ENCODE peak calls at places on chromosomes 13 and 19, in six cellular contexts. Y is heart right ventricle; K is left ventricle myocardium inferior; W is CD4-positive, alpha-beta memory T cell; U is endodermal cell; T is SJSA1. J is an unnamed sample.

GRCh38 chr13:112596220-112596619 is 8.3 kb upstream of the TUBGCP3 start:
- DNase-seq in Y (no peak), U (no peak), T (no peak), W (no peak), K (no peak), J (no peak)

GRCh38 chr13:69306766-69307165 is 800.9 kb upstream of the ATXN8OS start:
- DNase-seq in U (no peak), T (no peak), Y (no peak), K (no peak), W (no peak), J (no peak)

GRCh38 chr13:101576977-101577376 is 124.5 kb downstream of the ITGBL1 start:
- DNase-seq in U (no peak), T (no peak), K (no peak), W (no peak), Y (no peak), J (no peak)

GRCh38 chr19:35609881-35610353 is 2.6 kb upstream of the HAUS5 start:
- DNase-seq in Y (no peak), T (no peak), W (peak; percentile 37), U (no peak), K (no peak), J (no peak)

GRCh38 chr13:28529836-28530235 is 34.9 kb upstream of the FLT1 start:
- DNase-seq in Y (no peak), W (no peak), T (no peak), K (no peak), U (no peak), J (no peak)

GRCh38 chr13:33265607-33266006 is 19.9 kb downstream of the STARD13 start:
- DNase-seq in W (no peak), Y (no peak), K (no peak), U (no peak), T (no peak), J (no peak)

GRCh38 chr19:6828698-6829633 is 56.5 kb downstream of the VAV1 start:
- DNase-seq in W (peak; percentile 10), K (no peak), T (no peak), U (peak; percentile 97), Y (no peak), J (no peak)

GRCh38 chr19:22625266-22626035 is 8.7 kb upstream of the ZNF492 start:
- DNase-seq in K (no peak), T (no peak), Y (no peak), W (no peak), U (no peak), J (no peak)

GRCh38 chr19:56309511-56310185 is 5.0 kb downstream of the ZSCAN5A start:
- DNase-seq in U (peak; percentile 94), T (no peak), W (peak; percentile 32), Y (no peak), K (peak; percentile 41), J (peak; percentile 57)

GRCh38 chr19:45496349-45496953 is 396 bp downstream of the RTN2 start:
- DNase-seq in T (no peak), W (peak; percentile 26), K (no peak), U (peak; percentile 92), Y (no peak), J (no peak)

GRCh38 chr19:18292460-18292809 is 11.0 kb upstream of the JUND start:
- DNase-seq in U (peak; percentile 88), W (peak; percentile 39), Y (no peak), T (no peak), K (no peak), J (no peak)

GRCh38 chr19:2290441-2291184 is 8.6 kb upstream of the PEAK3 start:
- DNase-seq in W (no peak), Y (no peak), U (peak; percentile 80), T (no peak), K (no peak), J (peak; percentile 42)

GRCh38 chr19:42069619-42070293 is at the start of gene GRIK5:
- DNase-seq in Y (no peak), W (no peak), T (no peak), K (no peak), U (peak; percentile 80), J (no peak)

GRCh38 chr13:73809561-73809960 is 324.6 kb downstream of the KLF12 start:
- DNase-seq in T (no peak), U (no peak), W (no peak), Y (no peak), K (no peak), J (no peak)

GRCh38 chr19:2042485-2043268 is 8.4 kb downstream of the MKNK2 start:
- DNase-seq in W (no peak), U (no peak), K (no peak), Y (peak; percentile 45), T (peak; percentile 44), J (peak; percentile 82)

GRCh38 chr13:53848546-53848945 is 819.9 kb downstream of the OLFM4 start:
- DNase-seq in U (no peak), W (no peak), Y (no peak), K (no peak), T (no peak), J (no peak)

GRCh38 chr13:114263590-114263989 is 17.8 kb upstream of the UPF3A start:
- DNase-seq in T (no peak), U (no peak), Y (no peak), W (peak; percentile 45), K (no peak), J (no peak)

GRCh38 chr13:57672168-57672567 is 40.6 kb downstream of the PCDH17 start:
- DNase-seq in Y (no peak), K (no peak), T (no peak), U (no peak), W (no peak), J (no peak)

GRCh38 chr19:49468746-49469447 is 5.1 kb upstream of the FLT3LG start:
- DNase-seq in T (no peak), K (peak; percentile 80), U (peak; percentile 93), W (peak; percentile 96), Y (peak; percentile 92), J (peak; percentile 87)

GRCh38 chr13:101283782-101284181 is 132.5 kb downstream of the NALCN start:
- DNase-seq in Y (no peak), W (no peak), U (no peak), K (no peak), T (no peak), J (no peak)

GRCh38 chr19:6220385-6221191 is 59.2 kb downstream of the MLLT1 start:
- DNase-seq in U (no peak), W (no peak), K (peak; percentile 53), T (no peak), Y (no peak), J (no peak)

GRCh38 chr19:42290523-42291436 is 11.2 kb upstream of the PRR19 start:
- DNase-seq in K (no peak), T (peak; percentile 76), W (peak; percentile 49), Y (no peak), U (peak; percentile 66), J (no peak)

GRCh38 chr19:11849264-11849615 is 714 bp downstream of the ZNF439 start:
- DNase-seq in T (no peak), W (no peak), U (no peak), K (no peak), Y (no peak), J (no peak)

DNA sequence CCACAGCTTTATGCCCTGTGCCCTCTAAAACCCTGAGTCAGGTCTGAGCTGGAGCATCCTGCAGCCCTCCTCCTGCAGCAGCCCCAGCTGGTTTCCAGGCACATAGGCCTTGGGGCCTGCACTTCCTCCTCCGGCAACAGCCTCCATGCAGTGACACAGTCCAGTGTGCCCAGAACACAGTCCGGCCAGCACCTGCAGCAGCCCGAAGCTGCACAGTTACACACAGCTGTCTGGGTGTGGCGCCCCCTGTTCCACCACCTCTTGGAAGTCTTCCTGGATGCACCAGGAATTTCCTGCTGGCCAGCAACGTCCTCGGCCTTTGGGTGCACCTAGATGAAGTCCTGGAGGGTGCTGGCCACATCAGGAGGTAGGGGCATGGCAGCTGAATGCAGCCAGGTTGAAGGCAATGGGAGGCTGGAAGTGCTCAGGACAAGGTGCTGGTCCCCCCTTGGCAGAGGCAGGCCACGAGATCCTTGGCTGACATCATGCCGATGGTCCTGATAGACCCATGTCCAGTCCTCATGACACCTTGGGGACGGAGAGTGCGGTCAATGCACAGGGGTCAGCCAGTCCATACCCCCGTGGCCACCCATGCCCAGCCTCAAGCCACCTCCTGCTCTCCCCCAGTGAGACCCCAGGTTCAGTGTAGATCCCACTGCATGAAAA is 27.1 kb upstream of the PARP4 start:
- DNase-seq in K (no peak), Y (no peak), W (no peak), U (no peak), T (no peak), J (no peak)
- H3K27me3 ChIP-seq in K (peaks cover 32% of the 10 kb centered on the region), Y (peaks cover 21% of the 10 kb centered on the region), W (peaks cover 5% of the 10 kb centered on the region), U (peaks cover 38% of the 10 kb centered on the region), T (peaks cover 12% of the 10 kb centered on the region), J (no peaks in the 10 kb centered on the region)

GRCh38 chr19:13060964-13061927 is 41.4 kb downstream of the LYL1 start:
- DNase-seq in T (peak; percentile 83), Y (peak; percentile 89), W (peak; percentile 64), U (peak; percentile 95), K (peak; percentile 89), J (peak; percentile 92)

GRCh38 chr19:13063461-13064091 is 39.1 kb downstream of the LYL1 start:
- DNase-seq in U (no peak), K (peak; percentile 67), W (no peak), T (no peak), Y (peak; percentile 75), J (no peak)

GRCh38 chr19:13060233-13060963 is 42.3 kb downstream of the LYL1 start:
- DNase-seq in U (peak; percentile 55), Y (no peak), K (peak; percentile 64), T (peak; percentile 83), W (no peak), J (peak; percentile 87)

GRCh38 chr19:13064092-13064489 is 38.6 kb downstream of the LYL1 start:
- DNase-seq in W (no peak), T (no peak), K (peak; percentile 68), Y (no peak), U (no peak), J (no peak)

DNA sequence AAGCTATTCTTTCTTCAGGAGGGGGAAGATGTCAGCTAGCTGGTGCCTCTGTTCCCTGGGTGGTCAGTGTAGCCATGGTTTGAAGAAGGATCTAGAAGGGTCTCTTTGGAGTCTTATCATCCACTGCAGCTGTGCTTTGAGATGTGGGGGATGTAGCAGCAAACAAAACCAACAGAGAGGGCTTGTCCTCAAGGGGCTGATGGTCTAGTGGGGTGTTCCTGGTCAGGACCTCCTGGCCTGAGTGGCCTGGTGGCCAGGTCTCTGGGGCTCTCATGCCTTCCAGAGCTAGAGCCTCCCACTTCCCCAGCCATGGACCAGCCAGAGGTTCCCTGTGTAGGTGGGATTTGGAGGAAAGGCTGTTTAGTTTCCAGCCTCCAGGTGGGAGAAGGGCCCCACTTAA is 40.3 kb downstream of the LYL1 start:
- DNase-seq in U (no peak), K (no peak), T (no peak), W (no peak), Y (no peak), J (no peak)
- H3K4me1 ChIP-seq in U (no peaks in the 10 kb centered on the region), K (peaks cover 100% of the 10 kb centered on the region), T (peaks cover 36% of the 10 kb centered on the region), W (peaks cover 15% of the 10 kb centered on the region), Y (peaks cover 73% of the 10 kb centered on the region), J (peaks cover 2% of the 10 kb centered on the region)

DNA sequence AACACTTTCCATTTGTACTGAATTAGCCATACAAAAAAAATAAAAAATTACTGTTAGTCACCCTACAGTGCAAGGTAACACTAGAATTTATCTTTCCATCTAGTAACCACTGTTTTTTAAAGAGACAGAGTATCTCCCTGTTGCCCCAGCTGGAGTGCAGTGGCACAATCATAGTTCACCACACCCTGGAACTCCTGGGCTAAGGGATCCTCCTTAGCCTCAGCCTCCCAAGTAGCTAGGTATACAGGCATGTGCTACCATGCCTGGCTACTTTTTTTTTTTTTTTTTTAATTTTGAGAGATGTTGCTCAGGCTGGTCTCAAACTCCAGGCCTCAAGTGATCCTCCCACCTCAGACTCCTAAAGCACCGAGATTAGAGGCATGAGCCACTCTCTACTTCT is 17.8 kb downstream of the ANKRD10 start:
- DNase-seq in W (no peak), T (peak; percentile 32), K (no peak), Y (no peak), U (no peak), J (no peak)
- H3K36me3 ChIP-seq in W (peaks cover 19% of the 10 kb centered on the region), T (peaks cover 94% of the 10 kb centered on the region), K (peaks cover 28% of the 10 kb centered on the region), Y (peaks cover 97% of the 10 kb centered on the region), U (peaks cover 82% of the 10 kb centered on the region), J (no peaks in the 10 kb centered on the region)

GRCh38 chr19:50720921-50721291 is 1.3 kb upstream of the SHANK1 start:
- DNase-seq in K (no peak), Y (no peak), W (no peak), U (peak; percentile 71), T (no peak), J (no peak)
- H3K27me3 ChIP-seq in K (peaks cover 96% of the 10 kb centered on the region), Y (peaks cover 63% of the 10 kb centered on the region), W (peaks cover 8% of the 10 kb centered on the region), U (peaks cover 18% of the 10 kb centered on the region), T (peaks cover 57% of the 10 kb centered on the region), J (no peaks in the 10 kb centered on the region)